ENCODE peak calls at places on chromosomes 3 and 15, in ten cellular contexts. O is ACHN; M is LoVo; S is Ammon's horn; W is AG09309; U is DMS153; H is stimulated activated CD4-positive, alpha-beta T cell treated with anti-CD3 and anti-CD28 coated beads, Interleukin-15, amount 100 ng/mL, for 1 hour; K is neural crest cell; L is globus pallidus; Y is kidney epithelial cell. V is an unnamed sample.

GRCh38 chr3:53073553-53074365 is 27.9 kb upstream of the SFMBT1 start:
- DNase-seq in O (no peak), M (no peak), S (no peak), W (no peak), U (no peak), H (no peak), K (no peak), L (no peak), Y (no peak), V (no peak)

GRCh38 chr3:38616658-38617057 is 32.8 kb downstream of the SCN5A start:
- DNase-seq in O (no peak), M (no peak), S (no peak), W (no peak), U (no peak), H (no peak), K (no peak), L (no peak), Y (no peak), V (no peak)

GRCh38 chr3:10983219-10983916 is 9.2 kb upstream of the SLC6A1 start:
- DNase-seq in O (peak; percentile 49), M (peak; percentile 57), S (peak; percentile 75), W (no peak), U (no peak), H (no peak), K (peak; percentile 38), L (peak; percentile 73), Y (no peak), V (peak; percentile 61)

GRCh38 chr15:38748710-38749109 is 184.1 kb upstream of the RASGRP1 start:
- DNase-seq in O (no peak), M (no peak), S (no peak), W (no peak), U (no peak), H (no peak), K (no peak), L (no peak), Y (no peak), V (no peak)

GRCh38 chr3:155846119-155846518 is 8.1 kb downstream of the SLC33A1 start:
- DNase-seq in O (no peak), M (no peak), S (no peak), W (no peak), U (no peak), H (no peak), K (no peak), L (no peak), Y (no peak), V (peak; percentile 15)

GRCh38 chr15:97929456-97930229 is 30.9 kb upstream of the ARRDC4 start:
- DNase-seq in O (no peak), M (no peak), S (no peak), W (no peak), U (no peak), H (no peak), K (no peak), L (no peak), Y (no peak), V (no peak)

GRCh38 chr15:70376929-70377691 is 279.4 kb upstream of the TLE3 start:
- DNase-seq in O (no peak), M (no peak), S (peak; percentile 68), W (peak; percentile 24), U (peak; percentile 7), H (no peak), K (no peak), L (no peak), Y (peak; percentile 16), V (peak; percentile 24)

GRCh38 chr3:125061170-125061569 is 5.4 kb upstream of the HEG1 start:
- DNase-seq in O (no peak), M (no peak), S (no peak), W (no peak), U (no peak), H (no peak), K (no peak), L (no peak), Y (no peak), V (no peak)

GRCh38 chr3:72738752-72739520 is 109.3 kb downstream of the SHQ1 start:
- DNase-seq in O (no peak), M (peak; percentile 33), S (no peak), W (no peak), U (peak; percentile 30), H (peak; percentile 61), K (peak; percentile 52), L (peak; percentile 47), Y (no peak), V (peak; percentile 36)

GRCh38 chr15:94327356-94327936 is 96.1 kb downstream of the MCTP2 start:
- DNase-seq in O (peak; percentile 41), M (peak; percentile 6), S (peak; percentile 22), W (no peak), U (peak; percentile 11), H (no peak), K (peak; percentile 20), L (no peak), Y (no peak), V (peak; percentile 63)

GRCh38 chr3:140629351-140630137 is 48.3 kb upstream of the TRIM42 start:
- DNase-seq in O (peak; percentile 87), M (no peak), S (peak; percentile 35), W (peak; percentile 93), U (no peak), H (no peak), K (no peak), L (no peak), Y (peak; percentile 91), V (peak; percentile 45)

GRCh38 chr3:133891662-133892389 is 3.9 kb downstream of the RAB6B start:
- DNase-seq in O (no peak), M (no peak), S (no peak), W (no peak), U (no peak), H (no peak), K (no peak), L (no peak), Y (no peak), V (no peak)